ENCODE peak calls at places on chromosomes 2 and 18, in nine cellular contexts. One of them, this sample, is unnamed.

GRCh38 chr2:54949431-54949830 is 100.8 kb downstream of the RTN4 start:
- DNase-seq in H1: no peak
- DNase-seq in posterior cingulate gyrus: no peak
- DNase-seq in CD4-positive, alpha-beta memory T cell: no peak
- DNase-seq in Panc1: no peak
- DNase-seq in NCI-H69: no peak
- DNase-seq in ovary: no peak
- DNase-seq in HS-5: no peak
- DNase-seq in ACHN: no peak
- DNase-seq in this sample: no peak

GRCh38 chr2:68383778-68384177 is 18.7 kb downstream of the PLEK start:
- DNase-seq in H1: no peak
- DNase-seq in HS-5: no peak
- DNase-seq in ACHN: no peak
- DNase-seq in CD4-positive, alpha-beta memory T cell: no peak
- DNase-seq in posterior cingulate gyrus: no peak
- DNase-seq in ovary: no peak
- DNase-seq in Panc1: no peak
- DNase-seq in NCI-H69: no peak
- DNase-seq in this sample: no peak

GRCh38 chr2:219597552-219598307 is at the start of gene STK11IP:
- DNase-seq in ACHN: peak; percentile 99
- DNase-seq in CD4-positive, alpha-beta memory T cell: peak; percentile 93
- DNase-seq in posterior cingulate gyrus: peak; percentile 94
- DNase-seq in HS-5: peak; percentile 93
- DNase-seq in H1: peak; percentile 93
- DNase-seq in Panc1: peak; percentile 87
- DNase-seq in ovary: peak; percentile 98
- DNase-seq in NCI-H69: peak; percentile 94
- DNase-seq in this sample: peak; percentile 90

GRCh38 chr2:15041429-15041837 is 408.9 kb downstream of the LRATD1 start:
- DNase-seq in CD4-positive, alpha-beta memory T cell: no peak
- DNase-seq in H1: no peak
- DNase-seq in ovary: no peak
- DNase-seq in posterior cingulate gyrus: no peak
- DNase-seq in HS-5: no peak
- DNase-seq in ACHN: no peak
- DNase-seq in NCI-H69: peak; percentile 74
- DNase-seq in Panc1: no peak
- DNase-seq in this sample: no peak

GRCh38 chr2:218529990-218530389 is 38.2 kb downstream of the USP37 start:
- DNase-seq in NCI-H69: no peak
- DNase-seq in CD4-positive, alpha-beta memory T cell: no peak
- DNase-seq in ACHN: no peak
- DNase-seq in Panc1: no peak
- DNase-seq in ovary: no peak
- DNase-seq in H1: no peak
- DNase-seq in posterior cingulate gyrus: no peak
- DNase-seq in HS-5: no peak
- DNase-seq in this sample: no peak

GRCh38 chr18:62024983-62025382 is 132.2 kb upstream of the RNF152 start:
- DNase-seq in H1: no peak
- DNase-seq in ACHN: no peak
- DNase-seq in ovary: no peak
- DNase-seq in posterior cingulate gyrus: no peak
- DNase-seq in HS-5: no peak
- DNase-seq in NCI-H69: no peak
- DNase-seq in Panc1: no peak
- DNase-seq in CD4-positive, alpha-beta memory T cell: no peak
- DNase-seq in this sample: no peak

GRCh38 chr2:83686863-83687262 is 772.2 kb downstream of the SUCLG1 start:
- DNase-seq in H1: no peak
- DNase-seq in posterior cingulate gyrus: no peak
- DNase-seq in ACHN: no peak
- DNase-seq in Panc1: no peak
- DNase-seq in HS-5: no peak
- DNase-seq in ovary: no peak
- DNase-seq in NCI-H69: no peak
- DNase-seq in CD4-positive, alpha-beta memory T cell: no peak
- DNase-seq in this sample: no peak

GRCh38 chr2:219812672-219813071 is 185.2 kb downstream of the SLC4A3 start:
- DNase-seq in NCI-H69: no peak
- DNase-seq in ACHN: no peak
- DNase-seq in Panc1: no peak
- DNase-seq in HS-5: no peak
- DNase-seq in ovary: no peak
- DNase-seq in posterior cingulate gyrus: no peak
- DNase-seq in H1: no peak
- DNase-seq in CD4-positive, alpha-beta memory T cell: no peak
- DNase-seq in this sample: no peak

GRCh38 chr2:106096446-106097369 is 97.4 kb downstream of the UXS1 start:
- DNase-seq in Panc1: no peak
- DNase-seq in ovary: no peak
- DNase-seq in NCI-H69: no peak
- DNase-seq in H1: no peak
- DNase-seq in HS-5: no peak
- DNase-seq in CD4-positive, alpha-beta memory T cell: peak; percentile 75
- DNase-seq in ACHN: no peak
- DNase-seq in posterior cingulate gyrus: no peak
- DNase-seq in this sample: no peak

GRCh38 chr2:21047161-21048009 is 3.5 kb upstream of the APOB start:
- DNase-seq in ACHN: no peak
- DNase-seq in H1: no peak
- DNase-seq in ovary: no peak
- DNase-seq in NCI-H69: peak; percentile 15
- DNase-seq in posterior cingulate gyrus: no peak
- DNase-seq in Panc1: no peak
- DNase-seq in CD4-positive, alpha-beta memory T cell: no peak
- DNase-seq in HS-5: peak; percentile 4
- DNase-seq in this sample: no peak

GRCh38 chr18:28995319-28995718 is 818.4 kb upstream of the CDH2 start:
- DNase-seq in Panc1: no peak
- DNase-seq in posterior cingulate gyrus: no peak
- DNase-seq in CD4-positive, alpha-beta memory T cell: no peak
- DNase-seq in H1: no peak
- DNase-seq in HS-5: no peak
- DNase-seq in NCI-H69: peak; percentile 64
- DNase-seq in ACHN: peak; percentile 2
- DNase-seq in ovary: no peak
- DNase-seq in this sample: no peak